ENCODE peak calls at places on chromosomes 5 and 9, in four cellular contexts. One of them, this sample, is unnamed.

GRCh38 chr9:1231998-1232919 is 182.1 kb downstream of the DMRT2 start:
- DNase-seq in progenitor cell of endocrine pancreas: no peak
- DNase-seq in osteoblast: no peak
- DNase-seq in kidney: peak
- DNase-seq in this sample: no peak

GRCh38 chr9:136109351-136110081 is 9.2 kb downstream of the TMEM250 start:
- DNase-seq in kidney: peak
- DNase-seq in osteoblast: peak
- DNase-seq in progenitor cell of endocrine pancreas: peak
- DNase-seq in this sample: peak

GRCh38 chr5:116455061-116455460 is 119.6 kb downstream of the SEMA6A start:
- DNase-seq in progenitor cell of endocrine pancreas: no peak
- DNase-seq in osteoblast: no peak
- DNase-seq in kidney: no peak
- DNase-seq in this sample: no peak

GRCh38 chr9:16341176-16341575 is 529.3 kb downstream of the BNC2 start:
- DNase-seq in progenitor cell of endocrine pancreas: no peak
- DNase-seq in osteoblast: no peak
- DNase-seq in kidney: no peak
- DNase-seq in this sample: no peak

GRCh38 chr9:108933231-108933630 is 693 bp downstream of the ELP1 start:
- DNase-seq in progenitor cell of endocrine pancreas: no peak
- DNase-seq in kidney: no peak
- DNase-seq in osteoblast: no peak
- DNase-seq in this sample: no peak

GRCh38 chr5:16936150-16937022 is at the start of gene MYO10:
- DNase-seq in kidney: peak
- DNase-seq in progenitor cell of endocrine pancreas: peak
- DNase-seq in osteoblast: peak
- DNase-seq in this sample: peak

GRCh38 chr5:163172540-163173337 is 264.7 kb upstream of the CCNG1 start:
- DNase-seq in kidney: no peak
- DNase-seq in progenitor cell of endocrine pancreas: no peak
- DNase-seq in osteoblast: no peak
- DNase-seq in this sample: no peak

GRCh38 chr9:136854842-136855460 is 2.8 kb downstream of the MAMDC4 start:
- DNase-seq in kidney: peak
- DNase-seq in progenitor cell of endocrine pancreas: no peak
- DNase-seq in osteoblast: peak
- DNase-seq in this sample: no peak

GRCh38 chr5:65718576-65719310 is 3.2 kb downstream of the SGTB start:
- DNase-seq in osteoblast: no peak
- DNase-seq in progenitor cell of endocrine pancreas: no peak
- DNase-seq in kidney: no peak
- DNase-seq in this sample: no peak

GRCh38 chr5:28734396-28734795 is 1696.0 kb upstream of the CDH9 start:
- DNase-seq in osteoblast: no peak
- DNase-seq in kidney: no peak
- DNase-seq in progenitor cell of endocrine pancreas: no peak
- DNase-seq in this sample: no peak

GRCh38 chr5:51889703-51890102 is 506.5 kb downstream of the ISL1 start:
- DNase-seq in osteoblast: no peak
- DNase-seq in kidney: no peak
- DNase-seq in progenitor cell of endocrine pancreas: no peak
- DNase-seq in this sample: no peak

GRCh38 chr9:107243757-107244156 is 39.3 kb upstream of the RAD23B start:
- DNase-seq in progenitor cell of endocrine pancreas: no peak
- DNase-seq in osteoblast: no peak
- DNase-seq in kidney: no peak
- DNase-seq in this sample: no peak

GRCh38 chr9:98781588-98782383 is 14.6 kb downstream of the ANKS6 start:
- DNase-seq in progenitor cell of endocrine pancreas: no peak
- DNase-seq in kidney: peak
- DNase-seq in osteoblast: no peak
- DNase-seq in this sample: no peak

GRCh38 chr5:173925449-173926071 is 37.4 kb downstream of the CPEB4 start:
- DNase-seq in osteoblast: no peak
- DNase-seq in progenitor cell of endocrine pancreas: no peak
- DNase-seq in kidney: no peak
- DNase-seq in this sample: no peak
- TF ChIP-seq CTCF in osteoblast: peak
- TF ChIP-seq CTCF in progenitor cell of endocrine pancreas: peak
- TF ChIP-seq CTCF in kidney: no peak
- TF ChIP-seq CTCF in this sample: no peak

DNA sequence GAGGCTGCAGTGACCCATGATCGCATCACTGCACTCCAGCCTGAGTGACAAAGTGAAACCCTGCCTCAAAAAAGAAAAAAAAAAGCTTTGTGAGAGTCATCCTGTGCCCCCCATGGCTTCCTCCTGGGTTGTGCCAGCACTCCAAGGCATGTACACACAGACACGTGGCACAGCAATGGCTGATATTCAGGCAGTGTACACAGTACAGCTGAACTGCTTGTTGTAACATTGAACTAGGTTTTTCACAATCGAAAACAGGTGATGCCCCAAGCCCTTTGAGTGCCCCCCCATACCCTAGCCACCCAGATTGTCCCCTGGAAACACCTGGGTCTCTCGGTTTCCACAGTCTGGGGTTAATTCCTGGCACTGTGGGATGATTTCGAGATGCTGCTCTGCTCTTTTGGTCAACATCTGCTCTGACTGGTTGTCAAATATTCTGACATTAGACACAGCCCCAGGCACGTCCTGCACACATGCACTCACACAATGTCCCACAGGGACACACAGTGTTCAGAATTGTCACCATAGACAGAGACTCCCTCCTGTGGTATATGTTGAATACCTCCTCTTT is 9.2 kb downstream of the SPINK4 start:
- DNase-seq in kidney: no peak
- DNase-seq in progenitor cell of endocrine pancreas: no peak
- DNase-seq in osteoblast: peak
- DNase-seq in this sample: no peak
- TF ChIP-seq CTCF in kidney: no peak
- TF ChIP-seq CTCF in progenitor cell of endocrine pancreas: no peak
- TF ChIP-seq CTCF in osteoblast: no peak
- TF ChIP-seq CTCF in this sample: no peak

GRCh38 chr9:95574176-95574575 is 57.4 kb upstream of the PTCH1 start:
- DNase-seq in kidney: no peak
- DNase-seq in progenitor cell of endocrine pancreas: no peak
- DNase-seq in osteoblast: no peak
- DNase-seq in this sample: no peak
- TF ChIP-seq CTCF in kidney: no peak
- TF ChIP-seq CTCF in progenitor cell of endocrine pancreas: no peak
- TF ChIP-seq CTCF in osteoblast: no peak
- TF ChIP-seq CTCF in this sample: no peak

GRCh38 chr5:171392585-171393159 is 5.0 kb downstream of the NPM1 start:
- DNase-seq in osteoblast: no peak
- DNase-seq in kidney: no peak
- DNase-seq in progenitor cell of endocrine pancreas: no peak
- DNase-seq in this sample: no peak

GRCh38 chr5:171397190-171397589 is 9.5 kb downstream of the NPM1 start:
- DNase-seq in osteoblast: no peak
- DNase-seq in progenitor cell of endocrine pancreas: no peak
- DNase-seq in kidney: no peak
- DNase-seq in this sample: no peak

GRCh38 chr5:171397599-171397998 is 9.9 kb downstream of the NPM1 start:
- DNase-seq in osteoblast: no peak
- DNase-seq in kidney: no peak
- DNase-seq in progenitor cell of endocrine pancreas: no peak
- DNase-seq in this sample: no peak

GRCh38 chr5:171391996-171392577 is 4.4 kb downstream of the NPM1 start:
- DNase-seq in kidney: no peak
- DNase-seq in progenitor cell of endocrine pancreas: no peak
- DNase-seq in osteoblast: no peak
- DNase-seq in this sample: no peak

GRCh38 chr5:171395042-171395441 is 7.4 kb downstream of the NPM1 start:
- DNase-seq in osteoblast: no peak
- DNase-seq in progenitor cell of endocrine pancreas: no peak
- DNase-seq in kidney: no peak
- DNase-seq in this sample: no peak
- TF ChIP-seq CTCF in osteoblast: no peak
- TF ChIP-seq CTCF in progenitor cell of endocrine pancreas: no peak
- TF ChIP-seq CTCF in kidney: no peak
- TF ChIP-seq CTCF in this sample: no peak

DNA sequence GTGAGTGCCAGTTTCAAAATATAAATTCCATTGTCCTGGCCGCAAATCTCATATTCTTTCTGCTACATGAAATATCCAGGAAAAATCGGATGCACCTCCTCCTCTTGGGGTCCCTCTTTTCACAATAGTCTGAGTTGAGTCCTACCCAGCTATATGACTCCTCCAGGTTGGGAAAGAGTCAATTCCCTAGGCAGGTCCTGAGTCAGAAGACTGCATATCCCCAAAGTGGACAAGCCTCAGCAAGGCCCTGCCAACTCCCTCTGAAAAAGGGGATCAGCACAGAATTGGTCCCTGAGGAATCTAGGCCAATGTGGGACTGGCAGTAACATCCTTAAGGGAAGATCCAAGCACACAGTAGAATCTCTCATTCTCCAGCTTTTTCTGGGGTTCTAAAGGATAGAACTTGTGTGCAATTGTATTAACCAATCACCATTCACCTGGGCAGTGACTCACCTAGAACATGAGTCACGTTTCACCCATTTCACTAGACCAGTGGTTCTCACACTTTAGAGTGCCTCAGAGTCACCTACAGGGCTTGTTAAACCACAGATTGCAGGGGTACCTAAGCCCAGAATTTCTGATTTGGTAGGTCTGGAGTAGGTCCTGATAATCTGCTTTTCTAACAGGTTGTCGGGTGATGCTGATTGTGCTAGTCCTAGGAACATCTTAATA is 44.7 kb upstream of the TMEM215 start:
- DNase-seq in osteoblast: no peak
- DNase-seq in kidney: no peak
- DNase-seq in progenitor cell of endocrine pancreas: no peak
- DNase-seq in this sample: no peak
- TF ChIP-seq CTCF in osteoblast: no peak
- TF ChIP-seq CTCF in kidney: no peak
- TF ChIP-seq CTCF in progenitor cell of endocrine pancreas: no peak
- TF ChIP-seq CTCF in this sample: no peak

This sample was measured in activated B cell treated with CpG ODN at 0.5 μM for 24 hours.